ENCODE peak calls at places on chromosomes 1 and 21, in six cellular contexts. Y is GM13976, H is neural crest cell, Z is AG09309, B is RWPE1, T is bronchial epithelial cell. W is an unnamed sample.

GRCh38 chr1:180953291-180953747 is 40.6 kb downstream of the KIAA1614 start:
- DNase-seq in Y (peak), H (no peak), Z (no peak), B (peak), T (peak), W (peak)

GRCh38 chr1:90773812-90774211 is 56.7 kb upstream of the BARHL2 start:
- DNase-seq in Y (no peak), H (no peak), Z (no peak), B (no peak), T (no peak), W (no peak)

GRCh38 chr1:247268390-247269045 is 12.6 kb downstream of the VN1R5 start:
- DNase-seq in Y (no peak), H (no peak), Z (no peak), B (no peak), T (no peak), W (no peak)

GRCh38 chr1:15282810-15283474 is 35.9 kb downstream of the FHAD1 start:
- DNase-seq in Y (no peak), H (no peak), Z (no peak), B (no peak), T (peak), W (no peak)

GRCh38 chr1:109931189-109931672 is 20.6 kb downstream of the CSF1 start:
- DNase-seq in Y (no peak), H (peak), Z (no peak), B (no peak), T (no peak), W (no peak)

GRCh38 chr1:24643362-24644346 is 552 bp downstream of the SRRM1 start:
- DNase-seq in Y (no peak), H (no peak), Z (no peak), B (peak), T (peak), W (peak)

GRCh38 chr1:209659909-209660308 is 7.7 kb upstream of the LAMB3 start:
- DNase-seq in Y (peak), H (no peak), Z (no peak), B (no peak), T (peak), W (peak)

GRCh38 chr1:99685516-99686180 is 39.7 kb downstream of the PALMD start:
- DNase-seq in Y (peak), H (peak), Z (peak), B (peak), T (peak), W (peak)

GRCh38 chr1:91924146-91924545 is 25.1 kb upstream of the BRDT start:
- DNase-seq in Y (no peak), H (no peak), Z (peak), B (peak), T (peak), W (no peak)

GRCh38 chr1:217402301-217402700 is 228.6 kb downstream of the GPATCH2 start:
- DNase-seq in Y (no peak), H (no peak), Z (no peak), B (no peak), T (no peak), W (no peak)

GRCh38 chr1:17984510-17985085 is 123.0 kb upstream of the IGSF21 start:
- DNase-seq in Y (peak), H (peak), Z (no peak), B (peak), T (no peak), W (peak)

GRCh38 chr1:48223372-48224081 is 1.0 kb downstream of the SLC5A9 start:
- DNase-seq in Y (no peak), H (no peak), Z (no peak), B (no peak), T (no peak), W (no peak)

GRCh38 chr1:171270806-171271205 is 22.5 kb downstream of the FMO1 start:
- DNase-seq in Y (no peak), H (no peak), Z (no peak), B (no peak), T (no peak), W (no peak)

GRCh38 chr1:96472471-96472870 is 249.1 kb upstream of the PTBP2 start:
- DNase-seq in Y (no peak), H (no peak), Z (no peak), B (no peak), T (no peak), W (no peak)

GRCh38 chr1:234730110-234730509 is 120.1 kb upstream of the IRF2BP2 start:
- DNase-seq in Y (no peak), H (no peak), Z (no peak), B (no peak), T (no peak), W (no peak)

GRCh38 chr1:24803220-24803619 is 58.0 kb downstream of the CLIC4 start:
- DNase-seq in Y (no peak), H (no peak), Z (no peak), B (no peak), T (no peak), W (no peak)

GRCh38 chr1:238951809-238952208 is 434.6 kb upstream of the CHRM3 start:
- DNase-seq in Y (no peak), H (peak), Z (peak), B (peak), T (peak), W (peak)

GRCh38 chr1:237186733-237187132 is 144.7 kb downstream of the RYR2 start:
- DNase-seq in Y (no peak), H (no peak), Z (no peak), B (no peak), T (peak), W (no peak)

GRCh38 chr1:76048194-76048593 is 26.4 kb upstream of the ST6GALNAC3 start:
- DNase-seq in Y (no peak), H (no peak), Z (no peak), B (no peak), T (no peak), W (no peak)

GRCh38 chr1:56572334-56573050 is 6.9 kb downstream of the PLPP3 start:
- DNase-seq in Y (no peak), H (no peak), Z (no peak), B (no peak), T (no peak), W (no peak)

GRCh38 chr1:156475568-156476500 is 24.7 kb downstream of the MEF2D start:
- DNase-seq in Y (no peak), H (no peak), Z (peak), B (no peak), T (no peak), W (no peak)

GRCh38 chr1:39524591-39525365 is 33.3 kb downstream of the BMP8A start:
- DNase-seq in Y (no peak), H (no peak), Z (no peak), B (no peak), T (no peak), W (no peak)

GRCh38 chr1:28480308-28480707 is 25.5 kb upstream of the RCC1 start:
- DNase-seq in Y (no peak), H (no peak), Z (no peak), B (no peak), T (no peak), W (no peak)

GRCh38 chr1:32071758-32072621 is 749 bp upstream of the TMEM39B start:
- DNase-seq in Y (no peak), H (peak), Z (peak), B (no peak), T (peak), W (peak)

GRCh38 chr21:45213392-45213791 is 74.3 kb downstream of the POFUT2 start:
- DNase-seq in Y (no peak), H (no peak), Z (no peak), B (no peak), T (no peak), W (no peak)

GRCh38 chr1:193222079-193222615 is 35.7 kb upstream of the B3GALT2 start:
- DNase-seq in Y (no peak), H (no peak), Z (no peak), B (no peak), T (no peak), W (no peak)

GRCh38 chr1:1629430-1630190 is 2.4 kb upstream of the MMP23B start:
- DNase-seq in Y (peak), H (no peak), Z (no peak), B (no peak), T (no peak), W (peak)

GRCh38 chr1:96416690-96417444 is 304.7 kb upstream of the PTBP2 start:
- DNase-seq in Y (peak), H (no peak), Z (no peak), B (no peak), T (no peak), W (no peak)

GRCh38 chr1:233490488-233490887 is 123.4 kb upstream of the KCNK1 start:
- DNase-seq in Y (no peak), H (no peak), Z (no peak), B (no peak), T (no peak), W (no peak)

GRCh38 chr1:30675761-30676160 is 47.6 kb downstream of the MATN1 start:
- DNase-seq in Y (no peak), H (no peak), Z (peak), B (peak), T (peak), W (no peak)

GRCh38 chr1:206935491-206936067 is 10.7 kb downstream of the PIGR start:
- DNase-seq in Y (peak), H (peak), Z (no peak), B (no peak), T (no peak), W (peak)

GRCh38 chr1:146051452-146051852 is 29.9 kb upstream of the HJV start:
- DNase-seq in Y (no peak), H (no peak), Z (no peak), B (no peak), T (no peak), W (no peak)

GRCh38 chr1:30758785-30759380 is 1.3 kb upstream of the LAPTM5 start:
- DNase-seq in Y (peak), H (no peak), Z (no peak), B (peak), T (peak), W (peak)

GRCh38 chr1:168585191-168585590 is 8.8 kb downstream of the XCL1 start:
- DNase-seq in Y (no peak), H (no peak), Z (no peak), B (peak), T (peak), W (no peak)

GRCh38 chr21:15241997-15242767 is 177.4 kb upstream of the NRIP1 start:
- DNase-seq in Y (no peak), H (no peak), Z (no peak), B (no peak), T (peak), W (no peak)

GRCh38 chr1:227888404-227889046 is 59.2 kb downstream of the WNT9A start:
- DNase-seq in Y (no peak), H (no peak), Z (no peak), B (no peak), T (no peak), W (peak)

GRCh38 chr21:28791595-28792282 is 200.9 kb downstream of the LTN1 start:
- DNase-seq in Y (no peak), H (no peak), Z (no peak), B (no peak), T (no peak), W (peak)

GRCh38 chr21:28790335-28790734 is 202.3 kb downstream of the LTN1 start:
- DNase-seq in Y (no peak), H (no peak), Z (no peak), B (no peak), T (no peak), W (no peak)

GRCh38 chr21:28795251-28795650 is 197.4 kb downstream of the LTN1 start:
- DNase-seq in Y (no peak), H (no peak), Z (no peak), B (no peak), T (no peak), W (no peak)

GRCh38 chr21:28794341-28794970 is 198.2 kb downstream of the LTN1 start:
- DNase-seq in Y (no peak), H (no peak), Z (no peak), B (no peak), T (no peak), W (no peak)

DNA sequence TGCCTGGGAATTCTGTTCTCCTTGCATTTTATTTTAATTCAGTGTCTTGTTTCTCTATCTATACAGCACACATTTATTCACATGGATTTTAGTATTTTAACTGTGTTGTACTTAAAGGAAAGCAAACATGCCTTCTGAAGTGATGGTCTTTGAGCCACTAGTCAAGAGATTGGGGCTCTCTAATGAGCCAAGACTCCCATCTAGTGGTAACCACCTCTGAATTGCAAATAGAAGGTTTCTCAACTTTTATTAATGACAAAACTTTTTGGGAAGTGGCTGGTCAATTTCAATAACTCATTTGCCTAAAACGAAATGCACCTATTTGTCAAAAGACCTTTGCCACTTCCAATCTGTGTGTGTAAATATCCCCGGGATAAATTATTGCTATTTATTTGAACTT is 199.6 kb downstream of the LTN1 start:
- DNase-seq in Y (no peak), H (no peak), Z (peak), B (no peak), T (peak), W (no peak)
- TF ChIP-seq CTCF in Y (no peak), H (peak), Z (peak), B (no peak), T (peak), W (peak)

GRCh38 chr1:245345191-245345884 is 190.6 kb downstream of the KIF26B start:
- DNase-seq in Y (no peak), H (no peak), Z (no peak), B (no peak), T (no peak), W (no peak)
- TF ChIP-seq CTCF in Y (no peak), H (no peak), Z (no peak), B (no peak), T (no peak), W (no peak)

GRCh38 chr21:14120091-14120734 is 90.5 kb downstream of the LIPI start:
- DNase-seq in Y (peak), H (peak), Z (no peak), B (peak), T (peak), W (peak)
- TF ChIP-seq CTCF in Y (peak), H (peak), Z (peak), B (peak), T (peak), W (peak)

DNA sequence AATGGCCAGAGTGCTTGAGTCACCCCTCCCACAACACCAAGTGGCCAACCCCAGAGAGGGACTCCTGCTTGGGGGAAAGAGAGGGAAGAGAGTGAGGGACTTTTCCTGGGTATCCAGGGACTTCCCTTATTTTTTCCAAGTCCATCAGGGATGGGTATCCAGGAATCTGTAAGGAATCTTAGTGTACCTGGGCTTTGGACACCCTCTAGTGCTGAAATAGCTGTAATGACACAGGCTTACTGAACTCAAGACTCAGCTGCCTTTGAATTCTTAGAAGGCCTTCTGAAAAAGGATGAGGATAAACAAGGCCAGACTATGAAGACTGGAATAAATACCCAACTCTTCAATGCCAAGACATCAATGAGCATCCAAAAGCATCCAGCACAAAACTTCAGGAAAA is 12.0 kb downstream of the TSHB start:
- DNase-seq in Y (no peak), H (no peak), Z (no peak), B (peak), T (peak), W (no peak)
- TF ChIP-seq CTCF in Y (no peak), H (peak), Z (peak), B (peak), T (peak), W (no peak)

W was measured in activated CD8-positive, alpha-beta T cell treated with anti-CD3 and anti-CD28 coated beads for 36 hours.